ENCODE peak calls at places on chromosome 6, in eight cellular contexts. N is GM12878, T is right lobe of liver, W is fibroblast of lung, A is heart left ventricle, D is lung, K is left ventricle myocardium inferior, Q is Panc1. F is an unnamed sample.
A peak's percentile ranks its signal among the peaks of the same experiment; 100 is the strongest.

GRCh38 chr6:159865226-159865920 is 25.4 kb upstream of the MAS1 start:
- DNase-seq in A (no peak), D (no peak), N (no peak), Q (no peak), K (no peak), T (no peak), W (no peak), F (no peak)

GRCh38 chr6:13302291-13302690 is 26.0 kb downstream of the TBC1D7 start:
- DNase-seq in D (peak; percentile 27), K (no peak), T (no peak), N (no peak), W (no peak), Q (no peak), A (no peak), F (no peak)

GRCh38 chr6:33665957-33666356 is 44.8 kb downstream of the ITPR3 start:
- DNase-seq in W (no peak), Q (no peak), K (no peak), N (no peak), D (no peak), A (no peak), T (no peak), F (no peak)

GRCh38 chr6:169568314-169569087 is 133.3 kb downstream of the WDR27 start:
- DNase-seq in Q (no peak), K (no peak), A (no peak), D (peak; percentile 9), N (no peak), W (no peak), T (no peak), F (no peak)

GRCh38 chr6:127136786-127137185 is 18.3 kb downstream of the RSPO3 start:
- DNase-seq in N (no peak), W (no peak), D (no peak), K (no peak), Q (no peak), T (no peak), A (no peak), F (no peak)

GRCh38 chr6:52221302-52221701 is 23.0 kb downstream of the IL17F start:
- DNase-seq in D (no peak), T (no peak), Q (no peak), K (no peak), A (no peak), W (peak; percentile 18), N (no peak), F (no peak)

GRCh38 chr6:127855542-127856159 is 45.2 kb downstream of the THEMIS start:
- DNase-seq in T (no peak), D (no peak), Q (peak; percentile 35), A (no peak), K (no peak), N (no peak), W (no peak), F (peak; percentile 46)

GRCh38 chr6:112040933-112041332 is 13.0 kb upstream of the CCN6 start:
- DNase-seq in Q (no peak), D (no peak), K (no peak), N (no peak), A (no peak), T (no peak), W (no peak), F (no peak)

GRCh38 chr6:168527451-168528210 is 86.6 kb downstream of the SMOC2 start:
- DNase-seq in N (no peak), Q (no peak), K (no peak), W (peak; percentile 72), T (no peak), A (no peak), D (no peak), F (no peak)

GRCh38 chr6:48641544-48641943 is 530.5 kb upstream of the PTCHD4 start:
- DNase-seq in K (no peak), A (no peak), Q (no peak), D (no peak), W (peak; percentile 92), N (no peak), T (no peak), F (no peak)

GRCh38 chr6:36336210-36336588 is 489 bp downstream of the BNIP5 start:
- DNase-seq in D (no peak), N (no peak), Q (no peak), T (no peak), K (no peak), W (no peak), A (no peak), F (no peak)

GRCh38 chr6:36334343-36334742 is 2.3 kb downstream of the BNIP5 start:
- DNase-seq in W (no peak), K (no peak), Q (no peak), N (no peak), T (no peak), A (no peak), D (no peak), F (no peak)

GRCh38 chr6:36333889-36334288 is 2.8 kb downstream of the BNIP5 start:
- DNase-seq in D (no peak), W (peak; percentile 36), N (no peak), Q (no peak), A (no peak), T (no peak), K (no peak), F (no peak)

GRCh38 chr6:36335465-36336209 is 1.1 kb downstream of the BNIP5 start:
- DNase-seq in T (no peak), D (no peak), K (no peak), W (no peak), A (no peak), Q (no peak), N (no peak), F (no peak)

GRCh38 chr6:36334832-36335459 is 1.7 kb downstream of the BNIP5 start:
- DNase-seq in W (no peak), T (no peak), A (no peak), Q (no peak), K (no peak), D (no peak), N (no peak), F (no peak)
- H3K27me3 ChIP-seq in W (peaks cover 48% of the 10 kb centered on the region), T (no peaks in the 10 kb centered on the region), A (peaks cover 45% of the 10 kb centered on the region), Q (peaks cover 16% of the 10 kb centered on the region), K (peaks cover 75% of the 10 kb centered on the region), D (no peaks in the 10 kb centered on the region), N (peaks cover 6% of the 10 kb centered on the region), F (no peaks in the 10 kb centered on the region)

DNA sequence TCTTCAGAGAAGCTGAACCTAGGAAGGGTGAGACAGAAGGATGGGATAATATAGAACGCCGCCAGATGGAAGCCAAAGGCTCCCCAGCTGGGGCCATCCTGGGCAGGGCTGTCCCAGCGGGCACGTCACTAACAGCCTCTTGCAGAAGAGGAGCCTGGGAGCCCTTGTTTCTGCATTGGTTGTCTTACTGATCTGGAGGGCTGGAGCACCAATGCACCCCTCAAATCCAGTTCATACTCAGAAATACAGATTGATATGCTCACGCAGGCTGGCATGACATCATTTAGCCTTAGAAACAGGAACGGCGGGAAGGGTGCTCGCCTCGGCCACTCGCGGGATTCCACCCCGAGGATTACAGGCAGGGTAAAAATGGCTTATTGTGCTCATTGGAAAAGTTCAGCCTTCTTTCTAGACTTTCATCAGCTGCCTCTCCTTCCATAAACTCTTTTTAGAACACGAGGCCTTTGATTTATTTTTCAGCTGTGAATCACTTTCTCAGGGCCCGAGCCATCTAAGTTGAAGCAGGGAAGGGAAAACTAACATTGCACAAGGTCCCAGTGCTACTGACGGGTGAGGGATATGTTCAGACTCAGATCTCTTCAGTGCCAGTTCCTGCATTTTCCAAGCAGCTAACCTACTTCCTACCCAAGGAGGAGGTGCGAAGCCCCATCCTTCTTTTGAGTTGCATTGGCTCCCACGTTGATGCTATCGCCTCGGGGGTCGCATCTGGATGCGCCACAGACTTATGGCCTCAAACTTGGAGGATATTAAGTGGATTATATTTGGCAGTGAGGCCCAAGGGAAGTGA is 82.3 kb downstream of the GMPR start:
- DNase-seq in A (peak; percentile 28), T (no peak), Q (no peak), K (no peak), D (no peak), N (no peak), W (peak; percentile 58), F (no peak)
- H3K4me3 ChIP-seq in A (peak overlapping the region; percentile 5), T (no peak overlapping the region), Q (no peak overlapping the region), K (peak overlapping the region; percentile 53), D (no peak overlapping the region), N (peak overlapping the region; percentile 43), W (peak overlapping the region; percentile 2), F (no peak overlapping the region)

DNA sequence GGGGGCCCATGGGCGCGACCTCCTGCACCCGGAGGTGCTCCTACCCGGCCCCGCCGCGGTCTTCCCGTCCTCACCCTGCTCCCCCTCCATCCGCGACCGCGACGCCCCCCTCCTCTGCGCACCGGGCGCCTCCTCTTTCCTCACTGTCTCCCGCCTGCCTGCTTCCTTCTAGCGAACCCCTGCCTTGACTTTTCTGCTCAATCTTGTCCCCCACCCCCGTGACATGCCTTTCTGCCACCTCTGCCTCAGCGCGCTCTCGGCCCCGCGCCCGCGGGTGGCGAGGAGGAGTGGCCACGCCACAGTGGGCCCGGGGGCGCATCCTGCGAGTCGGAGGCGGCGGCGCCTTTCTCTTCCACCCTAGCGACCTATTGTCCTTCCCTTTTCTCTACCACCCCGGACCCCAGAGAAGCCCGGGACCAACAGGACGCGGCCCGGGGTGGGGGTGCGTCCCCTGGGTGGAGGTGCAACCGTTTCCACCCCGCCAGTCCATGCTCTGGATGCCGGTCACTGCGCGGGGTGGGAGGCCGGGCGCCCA is 2.1 kb downstream of the PDE10A start:
- DNase-seq in N (no peak), Q (no peak), A (peak; percentile 69), K (peak; percentile 41), W (no peak), T (no peak), D (no peak), F (no peak)
- H3K27me3 ChIP-seq in N (no peaks in the 10 kb centered on the region), Q (no peaks in the 10 kb centered on the region), A (peaks cover 22% of the 10 kb centered on the region), K (peaks cover 22% of the 10 kb centered on the region), W (peaks cover 11% of the 10 kb centered on the region), T (peaks cover 14% of the 10 kb centered on the region), D (peaks cover 14% of the 10 kb centered on the region), F (peaks cover 82% of the 10 kb centered on the region)

GRCh38 chr6:28280595-28281287 is 631 bp upstream of the PGBD1 start:
- DNase-seq in K (no peak), W (no peak), Q (no peak), N (no peak), T (no peak), D (no peak), A (no peak), F (no peak)
- H3K4me3 ChIP-seq in K (peak overlapping the region; percentile 86), W (peak overlapping the region; percentile 85), Q (peak overlapping the region; percentile 82), N (peak overlapping the region; percentile 71), T (peak overlapping the region; percentile 55), D (peak overlapping the region; percentile 69), A (peak overlapping the region; percentile 67), F (peak overlapping the region; percentile 95)